ENCODE peak calls at places on chromosomes 6 and 20, in four cellular contexts. M is tibial nerve, Z is NB4, R is GM12891. F is an unnamed sample.

GRCh38 chr6:137794510-137795200 is 72.4 kb upstream of the TNFAIP3 start:
- DNase-seq in R (no peak), M (no peak), Z (peak; percentile 63), F (no peak)

GRCh38 chr20:19903168-19903676 is 113.9 kb upstream of the NAA20 start:
- DNase-seq in R (peak; percentile 54), M (no peak), Z (peak; percentile 90), F (peak; percentile 43)

GRCh38 chr6:34664270-34664971 is 32.1 kb downstream of the ILRUN start:
- DNase-seq in M (no peak), Z (peak; percentile 77), R (no peak), F (no peak)

GRCh38 chr20:8389381-8390368 is 257.6 kb downstream of the PLCB1 start:
- DNase-seq in Z (peak; percentile 63), R (no peak), M (no peak), F (no peak)

GRCh38 chr20:46134716-46135115 is 16.6 kb downstream of the CD40 start:
- DNase-seq in R (no peak), M (no peak), Z (no peak), F (no peak)

GRCh38 chr6:169689247-169689646 is 12.6 kb downstream of the WDR27 start:
- DNase-seq in Z (no peak), M (no peak), R (no peak), F (no peak)

GRCh38 chr6:107977283-107977682 is 19.3 kb upstream of the SEC63 start:
- DNase-seq in M (no peak), R (no peak), Z (peak; percentile 52), F (no peak)

GRCh38 chr6:21046276-21046675 is 512.0 kb downstream of the CDKAL1 start:
- DNase-seq in R (no peak), M (no peak), Z (no peak), F (no peak)

GRCh38 chr6:51107769-51108203 is 289.1 kb downstream of the TFAP2B start:
- DNase-seq in Z (no peak), M (no peak), R (no peak), F (no peak)

GRCh38 chr6:1230689-1231605 is 81.0 kb upstream of the FOXQ1 start:
- DNase-seq in R (no peak), M (no peak), Z (no peak), F (no peak)

GRCh38 chr20:17650816-17651760 is 31.0 kb downstream of the RRBP1 start:
- DNase-seq in Z (peak; percentile 28), R (no peak), M (no peak), F (no peak)

GRCh38 chr6:52571099-52571755 is 5.6 kb downstream of the TRAM2 start:
- DNase-seq in R (no peak), M (no peak), Z (no peak), F (no peak)

GRCh38 chr6:106477790-106478189 is 117.3 kb downstream of the CRYBG1 start:
- DNase-seq in M (no peak), R (no peak), Z (peak; percentile 36), F (no peak)

GRCh38 chr6:28923318-28924102 is at the start of gene TRIM27:
- DNase-seq in Z (peak; percentile 96), M (peak; percentile 81), R (peak; percentile 79), F (peak; percentile 80)

GRCh38 chr6:28920281-28920680 is 3.5 kb downstream of the TRIM27 start:
- DNase-seq in M (no peak), R (no peak), Z (no peak), F (no peak)

GRCh38 chr6:28927856-28928255 is 4.1 kb upstream of the TRIM27 start:
- DNase-seq in M (no peak), Z (no peak), R (no peak), F (no peak)

GRCh38 chr6:28922004-28922840 is 1.6 kb downstream of the TRIM27 start:
- DNase-seq in Z (peak; percentile 65), M (no peak), R (no peak), F (no peak)

DNA sequence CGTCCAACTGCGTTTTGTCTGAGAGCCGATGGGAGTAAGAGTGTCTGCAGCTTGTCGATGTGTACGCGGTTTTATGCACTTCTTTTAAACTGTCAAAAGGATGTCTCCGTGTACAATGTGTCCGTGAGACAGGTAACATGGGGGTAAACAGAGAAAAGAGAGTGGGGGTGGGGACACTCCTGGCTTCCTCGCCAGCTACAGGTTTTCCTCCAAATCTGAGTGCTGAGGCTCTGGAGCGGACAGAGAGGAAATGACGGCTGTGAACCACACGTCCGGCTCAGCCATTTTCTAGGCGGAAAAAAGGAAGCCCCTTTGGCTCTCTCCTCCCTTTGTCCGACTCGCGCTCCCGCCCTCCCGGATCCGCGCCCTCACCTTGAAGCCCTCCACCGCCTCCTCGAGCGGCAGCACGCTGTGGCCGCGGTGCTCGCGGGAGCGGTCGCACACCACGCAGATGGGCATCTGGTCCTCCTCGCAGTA is 906 bp downstream of the TRIM27 start:
- DNase-seq in M (no peak), Z (peak; percentile 80), R (no peak), F (no peak)
- TF ChIP-seq POLR2A in M (no peak), Z (no peak), R (no peak), F (peak; percentile 61)

GRCh38 chr20:38472513-38473352 is at the start of gene RALGAPB:
- DNase-seq in Z (peak; percentile 99), M (peak; percentile 99), R (peak; percentile 92), F (peak; percentile 91)
- TF ChIP-seq POLR2A in Z (peak; percentile 96), M (no peak), R (peak; percentile 85), F (peak; percentile 80)

DNA sequence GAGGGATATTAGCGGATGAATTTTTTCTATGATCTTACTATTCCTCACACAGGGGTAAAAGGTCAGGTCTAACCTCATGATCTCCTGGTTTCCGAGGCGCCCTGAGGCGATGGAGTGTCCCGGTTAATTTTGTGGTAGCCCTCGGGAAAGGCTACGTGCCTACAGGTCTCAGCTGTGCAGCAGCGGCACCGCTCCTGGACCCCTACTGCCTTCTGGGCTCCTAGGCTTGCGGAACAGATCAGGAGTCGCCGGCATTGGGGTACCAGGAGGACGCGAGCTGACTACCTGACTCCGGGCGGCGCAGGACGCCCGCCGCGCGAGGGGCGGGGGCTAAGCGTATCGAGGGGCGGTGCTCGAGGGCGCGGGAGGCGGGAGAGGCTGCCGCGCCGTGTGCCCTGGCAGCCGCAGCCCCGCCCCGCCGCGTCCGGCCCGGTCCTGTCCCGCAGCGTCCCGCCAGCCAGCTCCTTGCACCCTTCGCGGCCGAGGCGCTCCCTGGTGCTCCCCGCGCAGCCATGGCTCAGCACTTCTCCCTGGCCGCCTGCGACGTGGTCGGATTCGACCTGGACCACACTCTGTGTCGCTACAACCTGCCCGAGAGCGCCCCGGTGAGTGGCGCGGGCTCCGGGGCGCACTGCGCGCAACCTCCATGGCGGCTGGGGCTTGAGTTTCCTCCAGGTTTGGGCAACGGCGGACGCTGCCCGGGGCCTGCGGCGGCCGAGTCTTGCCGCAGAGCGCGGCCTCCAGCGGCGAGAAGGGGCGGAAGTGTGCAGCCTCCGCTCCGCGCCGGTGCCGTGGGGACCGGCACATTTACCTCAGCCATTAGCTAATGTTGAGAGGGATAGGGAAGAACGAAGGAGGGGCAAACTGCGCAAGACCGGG is at the start of gene NT5DC1:
- DNase-seq in R (peak; percentile 79), Z (peak; percentile 89), M (peak; percentile 47), F (peak; percentile 81)
- TF ChIP-seq POLR2A in R (peak; percentile 87), Z (peak; percentile 62), M (no peak), F (peak; percentile 87)

DNA sequence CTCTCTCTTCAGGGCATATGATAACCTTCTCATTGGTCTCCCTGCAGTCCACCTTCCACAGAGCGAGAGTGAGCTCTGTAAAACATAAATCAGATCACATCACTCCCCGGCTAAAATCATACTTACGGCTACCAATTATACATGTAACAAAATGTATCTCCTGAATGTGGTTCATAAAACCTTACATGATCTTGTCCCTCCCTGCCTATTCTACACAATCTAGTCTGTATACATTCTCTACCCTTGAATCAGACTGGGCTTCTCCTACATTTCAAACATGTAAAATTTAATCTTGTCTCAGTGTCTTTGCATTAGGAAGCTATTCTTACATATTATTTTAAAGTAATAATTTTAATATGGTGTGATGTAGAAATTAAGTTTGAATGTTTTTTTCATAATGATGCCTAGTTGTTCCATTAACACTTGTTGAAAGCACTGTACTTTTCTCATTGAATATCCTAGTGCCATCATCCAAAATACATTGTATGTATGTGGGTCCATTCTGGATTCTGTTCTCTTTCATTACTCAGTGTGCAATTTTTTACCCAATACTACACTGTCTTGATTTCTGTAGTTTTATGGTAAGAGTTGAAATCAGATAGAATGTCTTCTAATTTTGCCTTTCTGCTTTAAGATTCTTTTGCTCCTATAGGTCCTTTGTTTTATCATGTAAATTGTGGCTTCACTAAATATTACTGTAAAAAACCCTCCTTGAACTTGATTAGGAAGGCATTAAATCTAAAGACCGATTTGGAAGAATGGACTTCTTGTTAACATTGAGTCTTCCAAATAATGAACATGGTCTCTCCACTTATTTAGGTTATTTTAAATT is 403.3 kb upstream of the EPHA7 start:
- DNase-seq in M (no peak), R (no peak), Z (no peak), F (no peak)
- TF ChIP-seq POLR2A in M (no peak), R (no peak), Z (no peak), F (no peak)

DNA sequence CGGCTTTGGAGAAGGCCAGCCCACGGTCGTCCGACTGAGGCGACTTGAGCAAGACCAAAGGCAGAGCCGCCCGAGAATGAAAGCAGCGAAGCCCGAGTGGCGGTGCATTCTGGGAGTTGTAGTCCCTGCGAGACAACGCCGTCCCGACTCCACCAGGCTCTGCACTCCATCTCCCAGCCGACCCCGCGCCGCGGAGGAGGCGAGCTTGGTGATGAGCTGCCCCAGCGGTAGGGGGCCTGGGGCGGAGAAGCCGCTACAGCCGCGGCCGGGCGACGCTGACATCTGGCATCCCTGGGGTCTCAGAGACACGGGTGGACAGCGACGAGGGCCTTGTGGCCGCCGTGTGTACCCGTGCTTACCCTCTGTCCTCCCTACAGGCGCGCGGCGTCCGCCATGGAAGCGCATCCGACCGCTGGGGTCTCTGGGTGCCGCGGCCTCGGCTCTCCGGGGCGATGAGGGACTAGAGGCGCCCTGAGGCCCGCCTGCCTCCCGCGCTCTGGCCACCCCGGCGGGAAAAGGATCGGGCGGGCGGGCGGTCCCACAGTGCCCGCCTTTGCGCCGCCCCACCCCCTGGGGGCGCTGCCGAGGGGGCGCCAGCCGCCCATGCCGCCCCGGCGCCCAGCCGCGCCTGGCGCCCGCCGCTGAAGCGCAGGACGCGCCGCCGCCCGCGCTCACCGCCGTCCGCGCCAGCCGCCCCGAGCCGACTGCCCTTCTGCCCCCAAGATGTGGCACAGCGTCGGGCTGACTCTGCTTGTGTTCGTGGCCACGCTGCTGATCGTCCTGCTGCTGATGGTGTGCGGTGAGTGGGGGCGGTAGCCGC is at the start of gene SMIM13:
- DNase-seq in M (peak; percentile 93), Z (peak; percentile 100), R (peak; percentile 92), F (peak; percentile 90)
- TF ChIP-seq POLR2A in M (peak; percentile 54), Z (peak; percentile 78), R (peak; percentile 67), F (peak; percentile 75)

GRCh38 chr20:58990651-58991445 is 9.8 kb downstream of the NELFCD start:
- DNase-seq in Z (no peak), R (no peak), M (peak; percentile 5), F (no peak)
- TF ChIP-seq POLR2A in Z (no peak), R (no peak), M (no peak), F (no peak)

GRCh38 chr20:48827880-48828733 is at the start of gene PREX1:
- DNase-seq in Z (peak; percentile 94), R (peak; percentile 90), M (peak; percentile 48), F (peak; percentile 87)
- TF ChIP-seq POLR2A in Z (peak; percentile 42), R (no peak), M (peak; percentile 25), F (peak; percentile 62)